ENCODE peak calls at places on chromosomes 6 and 20, in ten cellular contexts. One of them, this sample, is unnamed.

GRCh38 chr20:23396961-23397620 is 24.2 kb downstream of the NAPB start:
- DNase-seq in GM03348: no peak
- DNase-seq in esophagus muscularis mucosa: peak; percentile 79
- DNase-seq in left colon: no peak
- DNase-seq in stimulated activated CD8-positive, alpha-beta memory T cell treated with anti-CD3 and anti-CD28 coated beads, Interleukin-7, amount 100 ng/mL, for 4 hours: no peak
- DNase-seq in endothelial cell of umbilical vein: peak; percentile 20
- DNase-seq in ovary: no peak
- DNase-seq in T1000: no peak
- DNase-seq in AG20443: no peak
- DNase-seq in stimulated activated CD4-positive, alpha-beta T cell treated with anti-CD3 and anti-CD28 coated beads, Interleukin-2, amount 100 ng/mL, for 48 hours: no peak
- DNase-seq in this sample: peak; percentile 32

GRCh38 chr6:141878686-141879085 is 254.0 kb upstream of the GJE1 start:
- DNase-seq in GM03348: no peak
- DNase-seq in esophagus muscularis mucosa: no peak
- DNase-seq in left colon: no peak
- DNase-seq in stimulated activated CD8-positive, alpha-beta memory T cell treated with anti-CD3 and anti-CD28 coated beads, Interleukin-7, amount 100 ng/mL, for 4 hours: no peak
- DNase-seq in endothelial cell of umbilical vein: no peak
- DNase-seq in ovary: no peak
- DNase-seq in T1000: no peak
- DNase-seq in AG20443: no peak
- DNase-seq in stimulated activated CD4-positive, alpha-beta T cell treated with anti-CD3 and anti-CD28 coated beads, Interleukin-2, amount 100 ng/mL, for 48 hours: no peak
- DNase-seq in this sample: no peak

GRCh38 chr6:14001329-14002012 is 76.7 kb downstream of the RNF182 start:
- DNase-seq in GM03348: peak; percentile 89
- DNase-seq in esophagus muscularis mucosa: no peak
- DNase-seq in left colon: no peak
- DNase-seq in stimulated activated CD8-positive, alpha-beta memory T cell treated with anti-CD3 and anti-CD28 coated beads, Interleukin-7, amount 100 ng/mL, for 4 hours: no peak
- DNase-seq in endothelial cell of umbilical vein: no peak
- DNase-seq in ovary: no peak
- DNase-seq in T1000: peak; percentile 95
- DNase-seq in AG20443: peak; percentile 92
- DNase-seq in stimulated activated CD4-positive, alpha-beta T cell treated with anti-CD3 and anti-CD28 coated beads, Interleukin-2, amount 100 ng/mL, for 48 hours: no peak
- DNase-seq in this sample: peak; percentile 92

GRCh38 chr6:154478021-154478651 is 32.3 kb downstream of the CNKSR3 start:
- DNase-seq in GM03348: no peak
- DNase-seq in esophagus muscularis mucosa: no peak
- DNase-seq in left colon: no peak
- DNase-seq in stimulated activated CD8-positive, alpha-beta memory T cell treated with anti-CD3 and anti-CD28 coated beads, Interleukin-7, amount 100 ng/mL, for 4 hours: no peak
- DNase-seq in endothelial cell of umbilical vein: no peak
- DNase-seq in ovary: no peak
- DNase-seq in T1000: no peak
- DNase-seq in AG20443: no peak
- DNase-seq in stimulated activated CD4-positive, alpha-beta T cell treated with anti-CD3 and anti-CD28 coated beads, Interleukin-2, amount 100 ng/mL, for 48 hours: no peak
- DNase-seq in this sample: no peak

GRCh38 chr6:156889469-156889868 is 112.3 kb downstream of the ARID1B start:
- DNase-seq in GM03348: no peak
- DNase-seq in esophagus muscularis mucosa: no peak
- DNase-seq in left colon: no peak
- DNase-seq in stimulated activated CD8-positive, alpha-beta memory T cell treated with anti-CD3 and anti-CD28 coated beads, Interleukin-7, amount 100 ng/mL, for 4 hours: no peak
- DNase-seq in endothelial cell of umbilical vein: no peak
- DNase-seq in ovary: no peak
- DNase-seq in T1000: no peak
- DNase-seq in AG20443: no peak
- DNase-seq in stimulated activated CD4-positive, alpha-beta T cell treated with anti-CD3 and anti-CD28 coated beads, Interleukin-2, amount 100 ng/mL, for 48 hours: no peak
- DNase-seq in this sample: no peak

GRCh38 chr6:119643866-119644265 is 294.3 kb upstream of the MAN1A1 start:
- DNase-seq in GM03348: peak; percentile 2
- DNase-seq in esophagus muscularis mucosa: no peak
- DNase-seq in left colon: no peak
- DNase-seq in stimulated activated CD8-positive, alpha-beta memory T cell treated with anti-CD3 and anti-CD28 coated beads, Interleukin-7, amount 100 ng/mL, for 4 hours: no peak
- DNase-seq in endothelial cell of umbilical vein: no peak
- DNase-seq in ovary: no peak
- DNase-seq in T1000: no peak
- DNase-seq in AG20443: peak; percentile 13
- DNase-seq in stimulated activated CD4-positive, alpha-beta T cell treated with anti-CD3 and anti-CD28 coated beads, Interleukin-2, amount 100 ng/mL, for 48 hours: no peak
- DNase-seq in this sample: no peak

GRCh38 chr6:74573613-74574012 is 632.2 kb downstream of the COL12A1 start:
- DNase-seq in GM03348: no peak
- DNase-seq in esophagus muscularis mucosa: no peak
- DNase-seq in left colon: no peak
- DNase-seq in stimulated activated CD8-positive, alpha-beta memory T cell treated with anti-CD3 and anti-CD28 coated beads, Interleukin-7, amount 100 ng/mL, for 4 hours: no peak
- DNase-seq in endothelial cell of umbilical vein: no peak
- DNase-seq in ovary: no peak
- DNase-seq in T1000: no peak
- DNase-seq in AG20443: no peak
- DNase-seq in stimulated activated CD4-positive, alpha-beta T cell treated with anti-CD3 and anti-CD28 coated beads, Interleukin-2, amount 100 ng/mL, for 48 hours: no peak
- DNase-seq in this sample: no peak

GRCh38 chr20:62236997-62237771 is 1.1 kb upstream of the OSBPL2 start:
- DNase-seq in GM03348: no peak
- DNase-seq in esophagus muscularis mucosa: no peak
- DNase-seq in left colon: no peak
- DNase-seq in stimulated activated CD8-positive, alpha-beta memory T cell treated with anti-CD3 and anti-CD28 coated beads, Interleukin-7, amount 100 ng/mL, for 4 hours: no peak
- DNase-seq in endothelial cell of umbilical vein: no peak
- DNase-seq in ovary: no peak
- DNase-seq in T1000: no peak
- DNase-seq in AG20443: no peak
- DNase-seq in stimulated activated CD4-positive, alpha-beta T cell treated with anti-CD3 and anti-CD28 coated beads, Interleukin-2, amount 100 ng/mL, for 48 hours: no peak
- DNase-seq in this sample: no peak

GRCh38 chr20:18839507-18840247 is 26.1 kb downstream of the SCP2D1 start:
- DNase-seq in GM03348: no peak
- DNase-seq in esophagus muscularis mucosa: no peak
- DNase-seq in left colon: no peak
- DNase-seq in stimulated activated CD8-positive, alpha-beta memory T cell treated with anti-CD3 and anti-CD28 coated beads, Interleukin-7, amount 100 ng/mL, for 4 hours: no peak
- DNase-seq in endothelial cell of umbilical vein: no peak
- DNase-seq in ovary: no peak
- DNase-seq in T1000: no peak
- DNase-seq in AG20443: no peak
- DNase-seq in stimulated activated CD4-positive, alpha-beta T cell treated with anti-CD3 and anti-CD28 coated beads, Interleukin-2, amount 100 ng/mL, for 48 hours: no peak
- DNase-seq in this sample: no peak

GRCh38 chr6:90088009-90088408 is 193.7 kb downstream of the GJA10 start:
- DNase-seq in GM03348: peak; percentile 51
- DNase-seq in esophagus muscularis mucosa: no peak
- DNase-seq in left colon: no peak
- DNase-seq in stimulated activated CD8-positive, alpha-beta memory T cell treated with anti-CD3 and anti-CD28 coated beads, Interleukin-7, amount 100 ng/mL, for 4 hours: no peak
- DNase-seq in endothelial cell of umbilical vein: peak; percentile 62
- DNase-seq in ovary: no peak
- DNase-seq in T1000: no peak
- DNase-seq in AG20443: peak; percentile 54
- DNase-seq in stimulated activated CD4-positive, alpha-beta T cell treated with anti-CD3 and anti-CD28 coated beads, Interleukin-2, amount 100 ng/mL, for 48 hours: no peak
- DNase-seq in this sample: peak; percentile 46

GRCh38 chr20:63093966-63094766 is 87.4 kb upstream of the BHLHE23 start:
- DNase-seq in GM03348: no peak
- DNase-seq in esophagus muscularis mucosa: no peak
- DNase-seq in left colon: peak; percentile 20
- DNase-seq in stimulated activated CD8-positive, alpha-beta memory T cell treated with anti-CD3 and anti-CD28 coated beads, Interleukin-7, amount 100 ng/mL, for 4 hours: no peak
- DNase-seq in endothelial cell of umbilical vein: no peak
- DNase-seq in ovary: peak; percentile 6
- DNase-seq in T1000: no peak
- DNase-seq in AG20443: no peak
- DNase-seq in stimulated activated CD4-positive, alpha-beta T cell treated with anti-CD3 and anti-CD28 coated beads, Interleukin-2, amount 100 ng/mL, for 48 hours: no peak
- DNase-seq in this sample: no peak